ENCODE peak calls at places on chromosomes 5 and 9, in ten cellular contexts. G, B, F, Q, S, K, A, C, R and T are unnamed samples. For H3K27me3 and H3K36me3, the result is how much of the 10 kb centered on the place peaks cover.

GRCh38 chr9:130561056-130561455 is 18.3 kb upstream of the FUBP3 start:
- DNase-seq in G (no peak), B (peak), F (no peak), Q (no peak), S (no peak), K (no peak), A (no peak), C (no peak), R (peak), T (no peak)

GRCh38 chr5:41511241-41511640 is 840 bp upstream of the PLCXD3 start:
- DNase-seq in G (no peak), B (no peak), F (no peak), Q (peak), S (no peak), K (no peak), A (no peak), C (no peak), R (no peak), T (no peak)

GRCh38 chr9:37004424-37004935 is 29.6 kb downstream of the PAX5 start:
- DNase-seq in G (no peak), B (no peak), F (no peak), Q (no peak), S (no peak), K (no peak), A (no peak), C (no peak), R (no peak), T (no peak)

GRCh38 chr5:139710370-139711066 is 62.4 kb downstream of the CXXC5 start:
- DNase-seq in G (peak), B (peak), F (peak), Q (peak), S (no peak), K (no peak), A (peak), C (no peak), R (peak), T (peak)

GRCh38 chr5:132979367-132979935 is 16.0 kb upstream of the AFF4 start:
- DNase-seq in G (peak), B (no peak), F (no peak), Q (no peak), S (peak), K (no peak), A (no peak), C (no peak), R (peak), T (no peak)

GRCh38 chr9:7094052-7094451 is 336.3 kb downstream of the KDM4C start:
- DNase-seq in G (peak), B (no peak), F (peak), Q (peak), S (peak), K (no peak), A (no peak), C (no peak), R (peak), T (no peak)

GRCh38 chr5:180090098-180090768 is 18.7 kb upstream of the RNF130 start:
- DNase-seq in G (peak), B (peak), F (peak), Q (peak), S (peak), K (no peak), A (peak), C (peak), R (peak), T (peak)

GRCh38 chr5:179375236-179375685 is 30.0 kb upstream of the ADAMTS2 start:
- DNase-seq in G (no peak), B (no peak), F (no peak), Q (peak), S (no peak), K (no peak), A (no peak), C (no peak), R (no peak), T (no peak)

GRCh38 chr9:78831726-78832125 is 534.8 kb downstream of the PSAT1 start:
- DNase-seq in G (peak), B (no peak), F (no peak), Q (no peak), S (no peak), K (no peak), A (no peak), C (no peak), R (no peak), T (no peak)

GRCh38 chr9:101400120-101400519 is 1.5 kb downstream of the ZNF189 start:
- DNase-seq in G (no peak), B (no peak), F (no peak), Q (no peak), S (no peak), K (no peak), A (no peak), C (no peak), R (no peak), T (no peak)

GRCh38 chr5:19411936-19412335 is 576.1 kb downstream of the CDH18 start:
- DNase-seq in G (no peak), B (no peak), F (no peak), Q (no peak), S (no peak), K (no peak), A (no peak), C (no peak), R (no peak), T (no peak)

GRCh38 chr5:114332925-114333324 is 28.9 kb upstream of the KCNN2 start:
- DNase-seq in G (no peak), B (no peak), F (no peak), Q (no peak), S (peak), K (no peak), A (no peak), C (no peak), R (no peak), T (no peak)

GRCh38 chr5:56808211-56808610 is 7.1 kb upstream of the MAP3K1 start:
- DNase-seq in G (peak), B (no peak), F (no peak), Q (no peak), S (no peak), K (no peak), A (no peak), C (no peak), R (no peak), T (no peak)

GRCh38 chr9:126613656-126614055 is at the start of gene LMX1B:
- DNase-seq in G (no peak), B (peak), F (peak), Q (peak), S (no peak), K (no peak), A (no peak), C (no peak), R (peak), T (peak)

GRCh38 chr9:70392189-70392588 is 22.3 kb downstream of the KLF9 start:
- DNase-seq in G (no peak), B (no peak), F (no peak), Q (peak), S (peak), K (no peak), A (no peak), C (no peak), R (no peak), T (no peak)

GRCh38 chr9:126788046-126788445 is 16.8 kb upstream of the ZBTB43 start:
- DNase-seq in G (no peak), B (no peak), F (no peak), Q (no peak), S (no peak), K (no peak), A (no peak), C (no peak), R (no peak), T (no peak)

GRCh38 chr9:83059417-83059816 is 3.5 kb downstream of the RASEF start:
- DNase-seq in G (no peak), B (no peak), F (no peak), Q (no peak), S (peak), K (no peak), A (no peak), C (no peak), R (peak), T (no peak)

GRCh38 chr5:36079200-36079761 is 12.6 kb upstream of the UGT3A2 start:
- DNase-seq in G (peak), B (no peak), F (peak), Q (peak), S (peak), K (no peak), A (no peak), C (no peak), R (peak), T (peak)

GRCh38 chr5:127419007-127419406 is 98.4 kb upstream of the PRRC1 start:
- DNase-seq in G (no peak), B (no peak), F (no peak), Q (no peak), S (no peak), K (no peak), A (no peak), C (no peak), R (no peak), T (no peak)

GRCh38 chr9:12604154-12604825 is 88.9 kb upstream of the TYRP1 start:
- DNase-seq in G (no peak), B (no peak), F (peak), Q (no peak), S (peak), K (no peak), A (no peak), C (no peak), R (peak), T (peak)

GRCh38 chr5:159965031-159965837 is 43.7 kb upstream of the TTC1 start:
- DNase-seq in G (peak), B (peak), F (peak), Q (peak), S (peak), K (peak), A (no peak), C (no peak), R (peak), T (peak)

GRCh38 chr5:141814064-141814982 is 63.9 kb downstream of the PCDH1 start:
- DNase-seq in G (peak), B (peak), F (peak), Q (peak), S (peak), K (no peak), A (peak), C (no peak), R (peak), T (peak)

GRCh38 chr9:113011911-113012381 is at the start of gene ZNF883:
- DNase-seq in G (peak), B (peak), F (peak), Q (peak), S (no peak), K (no peak), A (no peak), C (no peak), R (peak), T (no peak)

GRCh38 chr9:112239708-112240107 is 64.6 kb upstream of the SUSD1 start:
- DNase-seq in G (no peak), B (no peak), F (no peak), Q (no peak), S (no peak), K (no peak), A (no peak), C (no peak), R (no peak), T (no peak)

DNA sequence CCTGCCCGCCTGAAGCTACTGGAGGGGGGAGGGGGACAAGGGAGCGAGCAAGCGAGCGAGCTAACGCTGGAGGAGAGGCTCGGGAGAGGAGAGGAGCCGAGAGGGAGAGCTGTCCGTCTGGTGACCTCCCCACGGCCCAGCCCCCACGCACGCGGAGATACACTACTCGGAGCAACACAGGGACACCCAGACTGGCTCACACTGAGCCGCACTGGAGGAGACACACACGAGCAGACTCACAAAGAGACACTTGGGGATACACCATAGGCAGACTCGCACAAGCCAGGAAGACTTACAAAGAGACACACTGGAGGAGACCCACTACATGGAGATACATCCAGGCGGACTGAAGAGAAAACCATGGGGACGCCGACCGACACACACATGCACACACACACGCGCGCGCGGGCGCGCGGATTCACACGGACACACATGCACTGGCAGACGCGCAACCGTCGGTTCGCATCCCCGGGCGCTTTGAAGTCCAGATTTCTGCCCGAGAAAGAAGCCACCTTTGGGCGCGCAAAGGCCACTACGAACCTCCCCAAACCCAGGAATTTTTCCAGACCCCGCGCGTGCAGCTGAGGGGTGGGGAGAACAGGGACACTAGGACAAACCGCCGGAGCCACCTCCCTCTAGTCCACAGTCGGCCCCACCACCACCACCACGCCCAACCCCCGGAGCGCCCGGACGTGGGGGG is 703 bp downstream of the CNTFR start:
- DNase-seq in G (no peak), B (no peak), F (no peak), Q (peak), S (no peak), K (no peak), A (no peak), C (no peak), R (no peak), T (no peak)
- H3K27me3 ChIP-seq in G (half or more), B (half or more), F (under half), Q (half or more), S (half or more), K (under half), A (under half), C (under half), R (under half), T (under half)

GRCh38 chr5:170113517-170113891 is 7.8 kb downstream of the FOXI1 start:
- DNase-seq in G (no peak), B (no peak), F (no peak), Q (no peak), S (no peak), K (no peak), A (no peak), C (no peak), R (no peak), T (no peak)

GRCh38 chr5:170110403-170111087 is 4.8 kb downstream of the FOXI1 start:
- DNase-seq in G (peak), B (no peak), F (no peak), Q (no peak), S (no peak), K (no peak), A (no peak), C (no peak), R (no peak), T (no peak)

GRCh38 chr5:170111088-170111796 is 5.5 kb downstream of the FOXI1 start:
- DNase-seq in G (no peak), B (no peak), F (no peak), Q (no peak), S (no peak), K (no peak), A (no peak), C (no peak), R (no peak), T (peak)

GRCh38 chr5:170114271-170114670 is 8.6 kb downstream of the FOXI1 start:
- DNase-seq in G (peak), B (no peak), F (no peak), Q (no peak), S (no peak), K (no peak), A (no peak), C (no peak), R (no peak), T (no peak)

DNA sequence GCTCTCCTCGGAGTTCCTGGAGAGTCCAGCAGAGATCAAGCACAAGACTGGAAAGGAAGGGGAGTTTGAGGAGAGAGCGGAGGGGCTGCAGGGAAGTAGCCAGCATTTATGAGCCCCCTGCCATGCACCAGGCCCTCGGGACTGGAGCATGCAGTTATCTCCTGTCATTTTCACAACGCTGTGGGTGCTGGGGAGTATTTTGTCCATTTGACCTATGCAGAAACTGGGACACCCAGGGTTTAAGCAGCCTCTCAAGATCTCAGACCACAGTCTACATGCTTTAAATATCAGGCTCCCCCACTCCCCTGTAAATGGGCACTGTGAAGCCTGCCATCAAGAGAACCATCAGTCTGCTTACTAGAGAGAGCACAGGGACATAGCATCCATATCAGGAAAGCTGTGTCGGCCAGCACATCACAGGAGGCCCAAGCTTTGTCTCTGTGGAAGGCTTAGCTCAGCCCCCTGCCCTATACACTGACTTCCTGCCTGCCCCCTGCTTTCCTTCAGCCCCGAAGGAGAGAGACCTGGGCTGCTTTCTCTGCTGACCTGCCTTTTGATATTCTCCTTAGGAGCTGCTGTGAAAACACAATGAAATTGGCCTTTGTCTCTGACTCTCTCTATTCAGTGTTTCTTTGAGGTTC is 7.3 kb downstream of the FOXI1 start:
- DNase-seq in G (no peak), B (no peak), F (peak), Q (no peak), S (no peak), K (no peak), A (no peak), C (no peak), R (no peak), T (no peak)
- H3K36me3 ChIP-seq in G (under half), B (under half), F (under half), Q (under half), S (under half), K (under half), A (under half), C (under half), R (under half), T (under half)

GRCh38 chr5:144167998-144168397 is 2.5 kb downstream of the YIPF5 start:
- DNase-seq in G (no peak), B (no peak), F (no peak), Q (no peak), S (no peak), K (no peak), A (no peak), C (no peak), R (no peak), T (no peak)
- H3K4me3 ChIP-seq in G (no peak), B (no peak), F (no peak), Q (no peak), S (no peak), K (no peak), A (no peak), C (no peak), R (no peak), T (no peak)

GRCh38 chr9:134943411-134943810 is 25.7 kb upstream of the FCN1 start:
- DNase-seq in G (no peak), B (peak), F (no peak), Q (no peak), S (no peak), K (no peak), A (no peak), C (no peak), R (no peak), T (no peak)
- H3K27me3 ChIP-seq in G (under half), B (under half), F (under half), Q (under half), S (under half), K (under half), A (under half), C (half or more), R (under half), T (under half)

GRCh38 chr9:121318631-121319393 is 50.9 kb downstream of the GSN start:
- DNase-seq in G (no peak), B (no peak), F (no peak), Q (no peak), S (no peak), K (no peak), A (no peak), C (no peak), R (no peak), T (no peak)

GRCh38 chr9:121316852-121317373 is 49.0 kb downstream of the GSN start:
- DNase-seq in G (no peak), B (no peak), F (no peak), Q (no peak), S (no peak), K (no peak), A (no peak), C (no peak), R (no peak), T (no peak)

GRCh38 chr9:121313458-121314152 is 45.6 kb downstream of the GSN start:
- DNase-seq in G (no peak), B (peak), F (no peak), Q (no peak), S (no peak), K (no peak), A (no peak), C (peak), R (no peak), T (no peak)

GRCh38 chr9:121317737-121318630 is 50.0 kb downstream of the GSN start:
- DNase-seq in G (no peak), B (no peak), F (no peak), Q (no peak), S (no peak), K (no peak), A (no peak), C (no peak), R (no peak), T (peak)

GRCh38 chr9:121316378-121316777 is 48.4 kb downstream of the GSN start:
- DNase-seq in G (no peak), B (peak), F (no peak), Q (no peak), S (no peak), K (no peak), A (no peak), C (no peak), R (no peak), T (no peak)
- H3K36me3 ChIP-seq in G (half or more), B (half or more), F (under half), Q (under half), S (under half), K (half or more), A (under half), C (under half), R (under half), T (under half)